ENCODE peak calls at places on chromosomes 11 and 22, in four cellular contexts. T, P, S and B are unnamed samples.

GRCh38 chr11:75468534-75469340 is 35.7 kb upstream of the KLHL35 start:
- DNase-seq in S (peak; percentile 64), P (no peak), T (peak; percentile 87), B (no peak)

GRCh38 chr22:49877642-49878041 is 24.0 kb downstream of the ZBED4 start:
- DNase-seq in P (no peak), T (no peak), S (no peak), B (no peak)

GRCh38 chr11:59267738-59268475 is 55.2 kb upstream of the MPEG1 start:
- DNase-seq in P (no peak), T (no peak), S (no peak), B (no peak)

GRCh38 chr22:27752771-27753170 is 48.8 kb downstream of the MN1 start:
- DNase-seq in S (no peak), P (no peak), T (no peak), B (no peak)

GRCh38 chr22:23504522-23504921 is 75.6 kb downstream of the IGLL1 start:
- DNase-seq in S (peak; percentile 25), P (no peak), T (no peak), B (no peak)

GRCh38 chr11:111730871-111731591 is 35.2 kb downstream of the PPP2R1B start:
- DNase-seq in S (peak; percentile 49), P (no peak), T (no peak), B (no peak)

GRCh38 chr11:27553186-27553585 is 46.6 kb upstream of the LIN7C start:
- DNase-seq in T (no peak), S (no peak), P (no peak), B (no peak)

GRCh38 chr11:1303973-1304372 is 5.5 kb downstream of the TOLLIP start:
- DNase-seq in P (no peak), T (no peak), S (peak; percentile 31), B (no peak)

GRCh38 chr11:88402192-88402715 is 64.7 kb upstream of the CTSC start:
- DNase-seq in P (no peak), S (no peak), T (no peak), B (no peak)

GRCh38 chr11:119168471-119169271 is at the start of gene NLRX1:
- DNase-seq in P (peak; percentile 83), T (peak; percentile 79), S (peak; percentile 98), B (peak; percentile 80)

GRCh38 chr22:31079095-31079642 is 1.9 kb upstream of the SMTN start:
- DNase-seq in P (peak; percentile 66), T (no peak), S (peak; percentile 15), B (peak; percentile 77)

GRCh38 chr11:23767576-23767975 is 729.3 kb upstream of the LUZP2 start:
- DNase-seq in T (no peak), P (no peak), S (no peak), B (no peak)

GRCh38 chr11:27124514-27125264 is 84.1 kb downstream of the BBOX1 start:
- DNase-seq in P (no peak), T (no peak), S (no peak), B (peak; percentile 4)

GRCh38 chr11:71372693-71373657 is 75.2 kb downstream of the DHCR7 start:
- DNase-seq in P (no peak), S (no peak), T (no peak), B (peak; percentile 26)

GRCh38 chr11:67311051-67311555 is 7.8 kb downstream of the SSH3 start:
- DNase-seq in S (no peak), T (no peak), P (no peak), B (no peak)

GRCh38 chr11:112235750-112236390 is 9.6 kb downstream of the PTS start:
- DNase-seq in S (no peak), P (no peak), T (no peak), B (no peak)

GRCh38 chr22:50544078-50544745 is 1.5 kb upstream of the KLHDC7B start:
- DNase-seq in P (peak; percentile 93), S (peak; percentile 83), T (no peak), B (no peak)

GRCh38 chr11:109898592-109898991 is 194.6 kb upstream of the ZC3H12C start:
- DNase-seq in S (no peak), P (no peak), T (no peak), B (no peak)

GRCh38 chr11:83285131-83285770 is 916 bp downstream of the CCDC90B start:
- DNase-seq in T (no peak), S (no peak), P (no peak), B (no peak)

GRCh38 chr11:12218909-12219308 is 108.5 kb downstream of the MICAL2 start:
- DNase-seq in T (no peak), S (no peak), P (no peak), B (peak; percentile 76)

GRCh38 chr11:93842461-93842860 is 8.0 kb downstream of the VSTM5 start:
- DNase-seq in P (no peak), S (no peak), T (peak; percentile 32), B (no peak)

GRCh38 chr11:91804057-91804456 is 420.6 kb upstream of the FAT3 start:
- DNase-seq in S (peak; percentile 36), T (no peak), P (peak; percentile 29), B (no peak)

GRCh38 chr11:126585388-126586302 is 230.2 kb downstream of the ST3GAL4 start:
- DNase-seq in T (no peak), P (peak; percentile 53), S (peak; percentile 75), B (no peak)

GRCh38 chr22:37741312-37741795 is 44.5 kb downstream of the TRIOBP start:
- DNase-seq in S (peak; percentile 95), T (no peak), P (no peak), B (peak; percentile 73)
- TF ChIP-seq FOXJ3 in S (no peak), T (no peak), P (no peak), B (no peak)

DNA sequence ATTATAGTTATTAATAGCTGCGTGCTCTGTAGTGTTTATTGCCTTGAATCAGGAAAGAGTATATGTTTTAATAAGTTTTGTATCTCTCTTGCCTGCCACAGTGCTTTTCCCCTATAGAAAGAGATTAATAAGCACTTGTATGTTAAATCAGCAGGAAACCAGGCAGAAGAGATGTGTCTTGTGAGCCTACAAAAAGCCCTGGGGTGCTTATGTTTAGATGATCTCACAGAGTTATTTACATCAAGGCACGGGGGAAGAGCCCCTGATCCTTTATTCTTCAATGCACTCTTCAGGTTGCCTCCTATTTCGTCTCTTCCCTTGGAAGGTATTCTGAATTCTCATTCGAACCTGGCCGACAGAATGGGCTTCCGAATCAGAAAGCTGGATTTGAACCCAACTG is 183.0 kb downstream of the MAML2 start:
- DNase-seq in T (no peak), S (no peak), P (no peak), B (no peak)
- TF ChIP-seq FOXJ3 in T (no peak), S (no peak), P (no peak), B (no peak)

DNA sequence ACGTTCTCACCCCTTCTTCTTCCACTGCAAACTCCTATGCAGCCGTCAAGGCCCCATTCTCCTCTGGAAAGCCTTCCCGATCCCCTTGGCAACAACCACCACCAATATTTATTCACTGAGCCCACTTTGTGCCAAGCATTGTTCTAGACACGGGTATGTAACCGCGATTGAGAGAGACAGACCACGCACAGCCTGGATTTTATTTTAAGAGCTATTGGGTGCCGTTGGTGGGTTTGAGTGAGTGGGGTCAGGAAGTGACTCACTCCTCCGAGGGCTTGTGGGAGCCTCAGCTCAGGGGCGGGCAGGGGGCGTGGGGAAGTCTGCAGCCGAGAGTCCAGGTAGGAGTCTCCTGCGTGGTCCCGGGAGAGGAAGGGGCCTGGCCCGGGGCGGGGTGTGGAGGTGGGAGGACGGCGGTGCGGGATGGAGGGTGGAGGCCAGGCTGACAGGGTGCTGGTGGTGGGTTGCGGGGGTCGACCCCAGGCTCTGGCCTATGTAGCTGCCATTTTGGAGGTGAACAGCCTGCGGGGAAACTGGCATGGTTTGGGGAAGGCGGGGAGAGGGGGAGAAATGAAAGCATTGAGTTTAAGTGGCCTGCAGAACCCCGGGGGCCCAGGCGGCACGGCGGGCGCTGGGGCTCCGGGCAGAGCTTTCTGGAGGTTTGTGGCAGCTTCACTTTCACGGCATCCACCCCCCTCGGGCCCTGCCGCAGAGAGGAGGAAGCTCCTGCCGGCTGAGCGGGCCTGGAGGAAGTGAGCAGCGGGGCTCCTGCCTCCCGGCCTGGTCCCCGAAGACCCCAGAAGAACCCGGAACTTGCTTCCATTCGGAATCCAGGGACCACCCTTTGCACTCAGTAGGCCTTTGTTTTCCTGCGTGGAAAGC is 547 bp downstream of the PARVG start:
- DNase-seq in P (no peak), T (no peak), S (no peak), B (no peak)
- TF ChIP-seq FOXJ3 in P (no peak), T (no peak), S (no peak), B (no peak)

DNA sequence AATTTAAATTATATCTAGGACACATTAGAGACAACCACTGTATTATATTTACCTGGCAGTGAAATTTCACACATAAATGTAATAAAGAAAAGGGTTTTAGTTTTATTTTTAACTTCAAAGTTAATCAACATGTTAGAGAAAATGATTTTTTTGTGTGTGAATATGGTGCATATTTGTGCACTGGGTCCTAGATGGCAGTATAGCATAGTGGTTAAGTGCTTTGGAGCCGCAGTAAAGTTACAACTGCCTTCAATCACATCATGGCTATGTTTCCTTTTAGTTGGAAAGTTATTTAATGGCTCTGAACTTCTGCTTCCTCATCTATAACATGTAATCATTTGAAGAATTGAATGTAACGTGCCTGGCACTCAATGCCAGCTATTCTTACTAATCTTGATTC is 108.9 kb upstream of the DDI1 start:
- DNase-seq in S (peak; percentile 11), P (no peak), T (no peak), B (no peak)
- TF ChIP-seq FOXJ3 in S (no peak), P (no peak), T (no peak), B (no peak)

GRCh38 chr11:15768321-15768720 is 588.0 kb downstream of the SOX6 start:
- DNase-seq in T (no peak), S (no peak), P (no peak), B (no peak)

GRCh38 chr11:15765530-15765929 is 590.8 kb downstream of the SOX6 start:
- DNase-seq in T (no peak), S (no peak), P (no peak), B (no peak)

GRCh38 chr11:15761235-15761634 is 595.1 kb downstream of the SOX6 start:
- DNase-seq in P (no peak), T (no peak), S (no peak), B (no peak)

GRCh38 chr11:15764329-15764728 is 592.0 kb downstream of the SOX6 start:
- DNase-seq in T (no peak), P (no peak), S (no peak), B (no peak)

DNA sequence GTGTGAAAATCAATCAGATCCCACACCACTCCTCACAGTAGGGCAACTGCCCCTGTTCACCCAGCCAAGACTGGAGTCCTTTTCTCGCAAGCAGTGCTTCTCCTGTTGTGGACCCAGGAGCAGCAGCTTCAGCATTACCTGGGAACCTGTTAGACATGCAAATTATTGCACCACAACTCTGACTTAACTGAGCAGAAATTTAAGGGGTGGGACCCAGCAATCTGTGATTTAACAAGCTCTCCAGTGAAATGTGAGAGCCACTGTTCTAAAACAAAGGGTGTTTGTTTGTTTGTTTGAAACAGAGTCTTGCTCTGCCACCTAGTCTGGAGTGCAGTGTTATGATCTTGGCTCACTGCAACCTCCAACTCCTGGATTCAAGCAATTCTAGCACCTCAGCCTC is 591.4 kb downstream of the SOX6 start:
- DNase-seq in P (no peak), T (no peak), S (no peak), B (no peak)
- TF ChIP-seq FOXJ3 in P (no peak), T (no peak), S (no peak), B (no peak)

DNA sequence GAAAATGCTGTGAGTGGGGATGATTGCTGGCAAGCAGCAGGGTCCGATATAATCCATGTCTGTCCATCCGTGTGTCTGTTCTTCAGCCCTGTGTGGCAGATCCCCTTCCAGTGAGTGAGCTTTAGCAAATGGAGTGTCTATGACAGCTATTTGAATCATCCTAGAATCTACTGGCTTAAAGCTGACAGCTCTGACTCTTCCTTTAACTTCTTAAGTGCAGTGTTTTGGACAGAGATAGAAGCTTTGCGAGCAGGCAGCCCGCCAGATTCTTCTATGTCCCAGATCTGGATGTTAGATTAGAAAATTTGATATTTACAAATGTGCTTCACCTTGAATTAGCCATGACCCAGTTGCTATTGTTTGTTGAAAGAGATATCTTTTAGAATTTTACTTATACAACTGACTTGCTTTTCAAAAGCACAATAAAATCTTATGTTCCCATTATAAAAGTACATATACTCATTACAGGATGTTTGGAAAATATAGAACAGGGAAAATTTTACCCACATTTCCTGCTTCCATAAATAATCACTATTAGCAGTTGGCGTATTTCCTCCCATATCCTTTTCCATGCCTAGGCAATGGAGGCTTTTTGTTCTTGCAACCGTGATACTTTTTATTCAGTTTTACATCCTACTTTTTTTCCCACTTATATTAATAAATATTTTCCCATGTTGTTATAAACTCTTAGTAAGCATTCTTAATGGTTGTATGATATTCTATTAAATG is 124.5 kb downstream of the COMMD9 start:
- DNase-seq in T (no peak), P (no peak), S (no peak), B (no peak)
- TF ChIP-seq FOXJ3 in T (no peak), P (no peak), S (no peak), B (no peak)